ENCODE peak calls at places on chromosome 6, in seven cellular contexts. I is IMR-90, L is body of pancreas, H is fibroblast of lung, B is gastrocnemius medialis, F is thoracic aorta, E is heart right ventricle. R is an unnamed sample.

GRCh38 chr6:33927551-33927950 is 123.7 kb upstream of the MLN start:
- DNase-seq in I (peak; percentile 72), L (no peak), H (peak; percentile 75), B (peak; percentile 9), F (no peak), E (no peak), R (no peak)

GRCh38 chr6:109153752-109154151 is 58.4 kb downstream of the CEP57L1 start:
- DNase-seq in I (no peak), L (no peak), H (no peak), B (no peak), F (no peak), E (no peak), R (no peak)

GRCh38 chr6:169972736-169973135 is 221.3 kb downstream of the ERMARD start:
- DNase-seq in I (no peak), L (peak; percentile 2), H (no peak), B (no peak), F (no peak), E (no peak), R (no peak)

GRCh38 chr6:45423901-45424627 is 46.3 kb upstream of the SUPT3H start:
- DNase-seq in I (no peak), L (peak; percentile 26), H (peak; percentile 50), B (no peak), F (no peak), E (peak; percentile 19), R (no peak)

GRCh38 chr6:83265384-83265783 is 72.2 kb downstream of the RWDD2A start:
- DNase-seq in I (peak; percentile 73), L (no peak), H (peak; percentile 75), B (no peak), F (no peak), E (no peak), R (no peak)

GRCh38 chr6:15969236-15969778 is 159.6 kb upstream of the MYLIP start:
- DNase-seq in I (no peak), L (no peak), H (peak; percentile 42), B (no peak), F (no peak), E (no peak), R (no peak)

GRCh38 chr6:120173250-120173649 is 823.7 kb upstream of the MAN1A1 start:
- DNase-seq in I (no peak), L (no peak), H (no peak), B (no peak), F (no peak), E (no peak), R (no peak)

GRCh38 chr6:83057705-83058321 is 7.8 kb downstream of the UBE3D start:
- DNase-seq in I (peak; percentile 55), L (peak; percentile 46), H (peak; percentile 26), B (no peak), F (no peak), E (peak; percentile 21), R (no peak)

GRCh38 chr6:82954937-82955577 is 110.6 kb downstream of the UBE3D start:
- DNase-seq in I (peak; percentile 91), L (no peak), H (peak; percentile 91), B (no peak), F (no peak), E (no peak), R (no peak)

GRCh38 chr6:134002821-134003220 is 49.6 kb downstream of the SLC2A12 start:
- DNase-seq in I (peak; percentile 37), L (no peak), H (peak; percentile 95), B (no peak), F (no peak), E (no peak), R (no peak)

GRCh38 chr6:225121-225721 is 67.1 kb upstream of the DUSP22 start:
- DNase-seq in I (no peak), L (no peak), H (no peak), B (no peak), F (no peak), E (no peak), R (peak; percentile 51)

GRCh38 chr6:13263669-13264068 is 64.7 kb downstream of the TBC1D7 start:
- DNase-seq in I (no peak), L (no peak), H (no peak), B (no peak), F (no peak), E (no peak), R (no peak)

GRCh38 chr6:134034951-134035822 is 17.2 kb downstream of the SLC2A12 start:
- DNase-seq in I (no peak), L (no peak), H (no peak), B (no peak), F (no peak), E (no peak), R (no peak)

GRCh38 chr6:128807577-128807976 is 75.4 kb upstream of the LAMA2 start:
- DNase-seq in I (peak; percentile 60), L (no peak), H (peak; percentile 45), B (no peak), F (no peak), E (no peak), R (no peak)

GRCh38 chr6:37717836-37718251 is 20.2 kb upstream of the MDGA1 start:
- DNase-seq in I (peak; percentile 83), L (no peak), H (peak; percentile 87), B (no peak), F (no peak), E (no peak), R (no peak)

GRCh38 chr6:52503853-52504777 is 72.7 kb downstream of the TRAM2 start:
- DNase-seq in I (peak; percentile 72), L (peak; percentile 97), H (peak; percentile 87), B (peak; percentile 96), F (peak; percentile 75), E (peak; percentile 88), R (peak; percentile 94)

GRCh38 chr6:32816746-32817204 is at the start of gene HLA-DOB:
- DNase-seq in I (peak; percentile 10), L (no peak), H (peak; percentile 5), B (no peak), F (no peak), E (no peak), R (no peak)

GRCh38 chr6:41667195-41667594 is 28.9 kb downstream of the MDFI start:
- DNase-seq in I (no peak), L (no peak), H (no peak), B (no peak), F (no peak), E (no peak), R (no peak)
- H3K27ac ChIP-seq in I (no peak overlapping the region), L (no peak overlapping the region), H (no peak overlapping the region), B (no peak overlapping the region), F (no peak overlapping the region), E (no peak overlapping the region), R (no peak overlapping the region)

DNA sequence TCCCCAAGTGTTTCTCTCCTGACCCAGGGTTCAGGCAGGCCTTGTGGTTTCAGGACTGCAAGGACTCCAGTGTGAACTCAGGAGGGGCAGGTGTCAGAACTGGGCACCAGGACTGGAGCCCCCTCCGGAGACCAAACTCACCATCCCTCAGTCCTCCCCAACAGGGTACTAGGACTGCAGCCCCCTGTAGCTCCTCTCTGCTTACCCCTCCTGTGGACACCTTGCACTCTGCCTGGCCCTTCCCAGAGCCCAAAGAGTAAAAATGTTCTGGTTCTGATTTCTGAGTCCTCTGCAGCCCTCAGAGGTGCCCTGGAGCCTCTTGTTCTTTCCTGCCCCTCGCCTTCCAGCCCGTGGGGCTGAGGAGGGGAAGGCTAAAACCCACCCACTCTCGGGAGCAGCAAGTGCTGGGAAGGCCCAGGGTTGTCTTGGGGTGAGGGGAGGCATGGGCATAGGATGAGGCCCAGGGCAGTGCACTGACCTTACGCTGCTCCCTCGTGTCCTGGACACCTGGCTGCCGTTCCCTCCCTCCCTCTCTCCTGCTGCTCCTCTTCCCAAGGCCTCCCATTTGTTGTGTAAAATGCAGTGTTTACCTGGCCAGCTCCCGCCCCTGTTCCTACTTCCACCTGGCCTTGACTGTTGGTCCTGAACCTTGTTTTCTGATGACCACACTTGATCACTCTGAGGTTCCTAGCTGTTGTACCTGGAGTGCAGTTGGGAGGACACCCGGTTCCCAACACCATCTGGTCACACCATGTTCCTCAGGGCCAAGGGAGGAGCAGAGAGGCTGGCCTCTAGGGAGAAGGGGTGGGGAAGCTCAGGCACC is 9.9 kb downstream of the CNPY3 start:
- DNase-seq in I (no peak), L (peak; percentile 93), H (no peak), B (no peak), F (no peak), E (no peak), R (peak; percentile 28)
- H3K27ac ChIP-seq in I (no peak overlapping the region), L (peak overlapping the region; percentile 98), H (no peak overlapping the region), B (no peak overlapping the region), F (no peak overlapping the region), E (no peak overlapping the region), R (no peak overlapping the region)

DNA sequence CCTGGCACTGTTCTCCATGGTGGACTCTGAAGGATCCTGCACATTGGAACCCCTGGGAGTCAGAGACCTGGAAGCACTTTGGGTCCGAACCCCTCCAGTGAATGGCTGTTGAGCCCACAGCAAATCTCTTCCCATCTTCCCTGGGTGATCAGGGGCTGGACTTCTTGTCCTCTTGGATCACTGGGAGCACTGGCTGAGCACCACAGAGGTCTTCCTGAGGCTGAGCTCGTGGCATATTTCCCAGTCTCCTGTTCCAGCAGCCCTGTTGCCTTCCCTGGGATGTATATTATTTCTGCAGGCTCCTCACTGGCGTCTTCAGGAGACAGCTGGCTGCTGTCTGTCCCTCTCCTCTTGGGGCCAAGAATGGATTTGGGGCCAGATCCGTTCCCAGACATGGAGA is 43.3 kb downstream of the PTK7 start:
- DNase-seq in I (no peak), L (no peak), H (no peak), B (no peak), F (no peak), E (no peak), R (no peak)
- H3K27ac ChIP-seq in I (peak overlapping the region; percentile 57), L (no peak overlapping the region), H (no peak overlapping the region), B (no peak overlapping the region), F (no peak overlapping the region), E (no peak overlapping the region), R (no peak overlapping the region)

GRCh38 chr6:6700871-6701270 is 112.4 kb downstream of the LY86 start:
- DNase-seq in I (no peak), L (no peak), H (no peak), B (no peak), F (no peak), E (no peak), R (no peak)

GRCh38 chr6:6705061-6705425 is 116.5 kb downstream of the LY86 start:
- DNase-seq in I (no peak), L (no peak), H (no peak), B (no peak), F (no peak), E (no peak), R (no peak)

GRCh38 chr6:6701864-6702263 is 113.3 kb downstream of the LY86 start:
- DNase-seq in I (no peak), L (no peak), H (no peak), B (no peak), F (no peak), E (no peak), R (no peak)

GRCh38 chr6:6704423-6705060 is 116.0 kb downstream of the LY86 start:
- DNase-seq in I (no peak), L (no peak), H (peak; percentile 9), B (no peak), F (no peak), E (no peak), R (no peak)

DNA sequence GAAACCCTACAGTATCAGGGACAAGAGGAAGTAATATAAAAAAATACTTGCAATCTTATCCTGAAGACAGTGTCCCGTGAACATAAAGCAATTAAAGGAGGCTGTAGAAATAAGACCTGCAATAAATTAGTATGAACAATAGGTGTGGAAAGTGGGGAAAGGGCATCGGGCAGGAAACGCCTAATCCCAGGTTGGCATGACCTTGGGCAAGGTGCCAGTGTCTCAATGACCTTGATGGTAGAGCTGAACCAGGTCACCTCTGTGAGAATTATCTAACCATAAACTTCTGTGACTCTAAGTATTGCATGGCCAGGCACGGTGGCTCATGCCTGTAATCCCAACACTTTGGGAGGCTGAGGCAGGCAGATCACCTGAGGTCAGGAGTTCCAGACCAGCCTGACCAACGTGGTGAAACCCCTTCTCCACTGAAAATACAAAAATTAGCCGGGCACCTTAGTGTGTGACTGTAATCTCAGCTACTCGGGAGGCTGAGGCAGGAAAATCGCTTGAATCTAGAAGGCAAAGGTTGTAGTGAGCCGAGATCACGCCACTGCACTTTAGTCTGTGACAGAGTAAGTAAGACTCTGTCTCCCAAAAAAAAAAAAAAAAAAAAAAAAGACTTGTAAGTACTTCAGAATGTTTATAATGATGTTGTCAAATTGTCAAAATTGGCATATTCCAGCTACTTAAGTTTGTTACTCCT is 115.4 kb downstream of the LY86 start:
- DNase-seq in I (no peak), L (peak; percentile 74), H (no peak), B (no peak), F (no peak), E (no peak), R (no peak)
- H3K27ac ChIP-seq in I (no peak overlapping the region), L (no peak overlapping the region), H (no peak overlapping the region), B (no peak overlapping the region), F (no peak overlapping the region), E (no peak overlapping the region), R (no peak overlapping the region)